ENCODE peak calls at places on chromosomes 3 and 15, in nine cellular contexts. P is OCI-LY7, B is SK-N-SH, E is PC-3, L is hepatocyte, F is MM.1S, S is neural progenitor cell, X is GM23338, U is HCT116. A is an unnamed sample.

GRCh38 chr3:99439892-99440291 is 198.5 kb upstream of the COL8A1 start:
- DNase-seq in U (no peak), S (peak), P (no peak), B (no peak), E (no peak), L (no peak), X (peak), F (no peak), A (no peak)

GRCh38 chr15:92385096-92385495 is 8.6 kb upstream of the ST8SIA2 start:
- DNase-seq in B (no peak), L (no peak), S (no peak), P (no peak), X (no peak), E (peak), U (no peak), F (no peak), A (peak)

GRCh38 chr3:133393691-133394474 is 6.0 kb upstream of the BFSP2 start:
- DNase-seq in B (no peak), E (no peak), F (no peak), X (no peak), U (no peak), S (no peak), P (no peak), L (no peak), A (peak)

GRCh38 chr3:177147790-177148189 is 49.5 kb downstream of the TBL1XR1 start:
- DNase-seq in F (no peak), U (no peak), X (no peak), L (no peak), E (no peak), B (no peak), S (no peak), P (no peak), A (no peak)

GRCh38 chr3:30538787-30539186 is 67.6 kb upstream of the TGFBR2 start:
- DNase-seq in S (no peak), F (no peak), L (no peak), E (peak), B (no peak), P (no peak), U (peak), X (no peak), A (peak)

GRCh38 chr15:100235030-100235617 is 106.7 kb downstream of the ADAMTS17 start:
- DNase-seq in B (no peak), P (no peak), X (no peak), S (no peak), L (no peak), E (no peak), F (no peak), U (no peak), A (no peak)

GRCh38 chr3:8713901-8714759 is 19.5 kb upstream of the CAV3 start:
- DNase-seq in S (peak), X (peak), B (no peak), U (peak), P (peak), F (no peak), L (no peak), E (no peak), A (peak)

GRCh38 chr3:190384241-190384863 is 3.6 kb upstream of the CLDN16 start:
- DNase-seq in U (peak), L (peak), P (peak), X (peak), E (peak), F (peak), S (peak), B (no peak), A (peak)

GRCh38 chr3:15151166-15151565 is 52.2 kb upstream of the RBSN start:
- DNase-seq in P (no peak), B (no peak), L (no peak), S (no peak), F (no peak), E (peak), U (no peak), X (no peak), A (no peak)

GRCh38 chr3:143343031-143343430 is 223.5 kb downstream of the CHST2 start:
- DNase-seq in F (no peak), B (no peak), P (no peak), S (no peak), U (no peak), L (no peak), X (no peak), E (no peak), A (no peak)

GRCh38 chr3:125357032-125357658 is 18.0 kb downstream of the ZNF148 start:
- DNase-seq in F (no peak), X (peak), P (no peak), E (peak), L (peak), B (peak), U (no peak), S (peak), A (peak)

GRCh38 chr3:188223936-188224335 is 70.0 kb downstream of the LPP start:
- DNase-seq in F (no peak), L (no peak), B (no peak), P (no peak), E (no peak), U (no peak), X (no peak), S (no peak), A (no peak)

GRCh38 chr3:129695203-129695602 is 88.7 kb upstream of the PLXND1 start:
- DNase-seq in F (no peak), S (no peak), L (no peak), P (no peak), X (no peak), B (no peak), E (no peak), U (no peak), A (peak)

GRCh38 chr15:73805504-73806089 is 52.4 kb upstream of the INSYN1 start:
- DNase-seq in B (no peak), E (no peak), L (no peak), P (no peak), U (no peak), X (no peak), F (no peak), S (no peak), A (no peak)

GRCh38 chr3:62653806-62654205 is 221.4 kb downstream of the CADPS start:
- DNase-seq in U (no peak), E (no peak), L (no peak), S (no peak), F (no peak), P (no peak), X (no peak), B (no peak), A (no peak)
- TF ChIP-seq EZH2phosphoT487 in U (no peak), E (no peak), L (no peak), S (no peak), F (no peak), P (no peak), X (no peak), B (no peak), A (no peak)

GRCh38 chr3:134552776-134553175 is 66.9 kb downstream of the CEP63 start:
- DNase-seq in U (no peak), E (no peak), P (no peak), X (no peak), F (no peak), S (no peak), B (no peak), L (no peak), A (peak)
- TF ChIP-seq EZH2phosphoT487 in U (no peak), E (no peak), P (no peak), X (no peak), F (no peak), S (no peak), B (no peak), L (no peak), A (no peak)

GRCh38 chr3:64957639-64958038 is 269.8 kb upstream of the ADAMTS9 start:
- DNase-seq in F (no peak), X (no peak), U (no peak), P (no peak), S (no peak), B (no peak), E (no peak), L (no peak), A (peak)
- TF ChIP-seq EZH2phosphoT487 in F (no peak), X (no peak), U (no peak), P (no peak), S (no peak), B (no peak), E (no peak), L (no peak), A (no peak)

GRCh38 chr15:33831646-33832045 is 136.7 kb upstream of the CHRM5 start:
- DNase-seq in X (no peak), S (no peak), E (no peak), P (no peak), B (no peak), U (no peak), L (no peak), F (no peak), A (no peak)
- TF ChIP-seq EZH2phosphoT487 in X (no peak), S (no peak), E (no peak), P (no peak), B (no peak), U (no peak), L (no peak), F (no peak), A (no peak)

DNA sequence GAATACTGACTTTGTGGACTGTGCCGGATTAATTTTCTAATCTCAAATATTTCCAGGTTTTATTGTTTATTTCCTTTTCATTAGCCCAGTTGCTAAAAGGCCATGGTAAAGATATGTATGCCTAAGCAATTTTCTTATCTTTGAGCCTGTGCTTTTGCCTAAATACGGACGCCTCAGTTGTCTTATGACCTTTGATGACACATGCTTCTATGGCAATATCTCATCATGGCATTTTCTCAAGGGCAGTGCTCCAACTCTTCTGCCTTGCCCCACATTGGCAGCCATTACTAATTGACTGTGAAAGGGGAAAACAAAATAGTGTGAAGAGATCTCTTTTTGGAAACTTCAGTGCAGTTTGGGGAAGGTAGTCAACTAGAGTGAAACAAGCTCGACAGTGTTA is 809.6 kb upstream of the NR2F2 start:
- DNase-seq in B (no peak), F (no peak), P (no peak), X (no peak), S (no peak), E (no peak), U (no peak), L (no peak), A (no peak)
- TF ChIP-seq EZH2phosphoT487 in B (no peak), F (no peak), P (no peak), X (no peak), S (no peak), E (no peak), U (no peak), L (no peak), A (no peak)

DNA sequence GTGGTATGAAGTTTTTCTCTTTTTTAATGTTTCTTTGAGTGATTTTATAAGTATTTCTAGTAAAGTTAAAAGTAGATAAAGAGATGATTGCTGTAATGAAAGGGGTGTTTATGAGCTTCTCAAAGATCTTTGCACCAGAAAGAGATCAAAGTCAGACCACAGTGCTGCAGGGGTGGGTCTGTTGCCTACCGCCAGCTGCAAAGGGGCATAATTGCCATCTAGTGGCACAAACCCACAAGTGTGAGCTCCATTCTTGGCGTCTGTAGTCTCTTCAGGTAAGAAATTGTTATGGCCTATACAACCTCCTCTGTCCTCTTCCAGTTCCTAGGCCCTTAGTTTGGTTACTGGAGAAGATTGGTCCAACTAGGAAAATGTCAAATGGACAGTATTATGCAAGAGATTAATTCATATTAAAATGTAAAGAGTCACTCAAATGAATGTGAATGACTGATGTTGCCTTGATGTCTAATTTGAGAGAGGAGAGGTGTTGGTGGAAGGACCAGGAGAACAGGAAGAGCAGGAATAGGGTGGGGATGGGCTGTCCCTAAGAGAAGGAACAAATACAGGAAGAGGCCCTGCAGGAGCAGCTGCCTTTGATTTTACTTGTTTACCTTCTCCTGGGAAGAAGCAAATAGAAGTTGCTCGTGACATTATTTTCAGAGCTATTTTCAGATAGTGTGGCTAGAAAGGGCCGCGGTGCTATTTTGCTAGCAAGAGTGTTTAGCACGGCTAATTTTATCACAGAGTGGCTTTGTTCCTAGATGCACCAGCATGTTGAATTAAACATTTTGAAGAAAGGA is 53.0 kb upstream of the GSK3B start:
- DNase-seq in U (no peak), B (no peak), P (peak), X (peak), S (peak), F (peak), E (peak), L (peak), A (no peak)
- TF ChIP-seq EZH2phosphoT487 in U (no peak), B (no peak), P (no peak), X (no peak), S (no peak), F (no peak), E (no peak), L (no peak), A (no peak)

DNA sequence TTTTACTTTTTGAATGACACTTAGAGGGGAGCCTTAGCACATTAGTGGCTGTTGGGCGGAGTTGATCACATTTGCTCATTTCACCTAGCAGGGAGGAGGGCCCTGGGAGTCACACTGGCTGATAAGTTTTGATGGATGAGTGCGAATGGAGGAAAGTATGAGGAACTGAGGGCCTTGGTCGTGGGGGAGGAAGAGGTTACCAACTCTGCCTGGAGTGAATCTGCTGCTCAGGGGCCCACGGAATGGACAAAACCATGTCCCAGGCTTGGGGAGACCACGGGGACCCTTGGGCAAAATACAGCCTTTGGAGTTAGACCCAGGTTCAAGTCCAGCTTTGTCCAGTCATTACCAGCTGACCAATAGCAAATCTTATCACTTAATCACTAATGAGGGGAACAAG is 5.1 kb upstream of the FLNB start:
- DNase-seq in X (no peak), U (no peak), S (no peak), F (no peak), P (no peak), L (no peak), B (no peak), E (no peak), A (no peak)
- TF ChIP-seq EZH2phosphoT487 in X (no peak), U (no peak), S (no peak), F (no peak), P (no peak), L (no peak), B (no peak), E (no peak), A (no peak)

GRCh38 chr3:185172086-185173049 is 19.5 kb upstream of the C3orf70 start:
- DNase-seq in U (no peak), E (no peak), X (peak), F (no peak), L (no peak), S (peak), B (no peak), P (no peak), A (no peak)

GRCh38 chr3:185176756-185177359 is 24.0 kb upstream of the C3orf70 start:
- DNase-seq in U (peak), E (peak), X (peak), B (peak), S (peak), L (peak), F (peak), P (peak), A (peak)

GRCh38 chr3:185175370-185175987 is 22.6 kb upstream of the C3orf70 start:
- DNase-seq in P (no peak), F (peak), X (peak), S (peak), L (peak), U (no peak), E (no peak), B (peak), A (no peak)
- TF ChIP-seq EZH2phosphoT487 in P (no peak), F (no peak), X (no peak), S (no peak), L (no peak), U (no peak), E (no peak), B (no peak), A (no peak)